ENCODE peak calls at places on chromosomes 1 and 21, in seven cellular contexts. A, X, W, F, K, H and L are unnamed samples.

GRCh38 chr1:58699011-58699762 is 675 bp downstream of the MYSM1 start:
- DNase-seq in F (peak; percentile 41), K (no peak), W (no peak), X (no peak), H (no peak), A (no peak), L (no peak)

GRCh38 chr21:36551731-36552457 is 72.0 kb upstream of the CLDN14 start:
- DNase-seq in X (no peak), K (no peak), F (no peak), W (no peak), H (no peak), A (no peak), L (no peak)

GRCh38 chr1:153585009-153585408 is 19.4 kb upstream of the S100A2 start:
- DNase-seq in H (no peak), A (no peak), F (no peak), K (no peak), X (no peak), W (no peak), L (no peak)

GRCh38 chr1:24027838-24028468 is 47.8 kb upstream of the SRSF10 start:
- DNase-seq in X (no peak), H (no peak), F (peak; percentile 57), K (no peak), W (peak; percentile 27), A (no peak), L (no peak)

GRCh38 chr1:192805832-192806323 is 3.0 kb upstream of the RGS2 start:
- DNase-seq in X (peak; percentile 34), A (no peak), H (no peak), K (no peak), F (peak; percentile 14), W (peak; percentile 39), L (peak; percentile 47)

GRCh38 chr1:93000291-93000690 is 39.0 kb upstream of the DIPK1A start:
- DNase-seq in X (no peak), W (peak; percentile 63), A (peak; percentile 86), K (no peak), F (peak; percentile 18), H (no peak), L (no peak)

GRCh38 chr1:115179397-115179835 is 90.1 kb upstream of the TSPAN2 start:
- DNase-seq in X (peak; percentile 63), K (no peak), A (no peak), W (no peak), F (no peak), H (peak; percentile 7), L (no peak)

GRCh38 chr1:17137441-17137840 is 18.2 kb upstream of the PADI2 start:
- DNase-seq in A (no peak), X (no peak), F (no peak), H (no peak), W (no peak), K (no peak), L (no peak)

GRCh38 chr1:202192770-202193613 is 607 bp upstream of the LGR6 start:
- DNase-seq in H (peak; percentile 68), K (peak; percentile 44), W (peak; percentile 82), X (peak; percentile 70), A (peak; percentile 81), F (peak; percentile 40), L (peak; percentile 31)

GRCh38 chr1:181314959-181315358 is 168.4 kb upstream of the CACNA1E start:
- DNase-seq in X (no peak), A (no peak), F (no peak), K (no peak), W (no peak), H (no peak), L (no peak)

GRCh38 chr1:92310185-92310597 is 11.3 kb downstream of the RPAP2 start:
- DNase-seq in W (peak; percentile 22), A (no peak), K (no peak), X (peak; percentile 16), F (peak; percentile 60), H (no peak), L (no peak)

GRCh38 chr1:213549982-213550381 is 437.8 kb upstream of the PROX1 start:
- DNase-seq in X (no peak), A (no peak), H (no peak), F (no peak), K (no peak), W (no peak), L (no peak)

GRCh38 chr21:15552914-15553491 is 176.8 kb upstream of the USP25 start:
- DNase-seq in A (no peak), H (no peak), W (peak; percentile 18), X (no peak), K (no peak), F (no peak), L (no peak)

GRCh38 chr1:235918481-235918880 is 51.8 kb upstream of the LYST start:
- DNase-seq in W (no peak), H (no peak), A (no peak), K (no peak), F (peak; percentile 52), X (no peak), L (no peak)

GRCh38 chr1:202367200-202367742 is 18.8 kb downstream of the PPP1R12B start:
- DNase-seq in W (no peak), K (no peak), X (no peak), A (no peak), F (peak; percentile 59), H (no peak), L (no peak)

GRCh38 chr1:221689138-221689537 is 52.8 kb downstream of the DUSP10 start:
- DNase-seq in W (no peak), F (no peak), A (no peak), K (no peak), H (no peak), X (no peak), L (no peak)

GRCh38 chr1:230299148-230300006 is 126.8 kb downstream of the PGBD5 start:
- DNase-seq in A (no peak), F (no peak), W (no peak), H (no peak), X (no peak), K (no peak), L (no peak)

GRCh38 chr1:27646676-27647075 is 11.7 kb upstream of the FGR start:
- DNase-seq in A (no peak), X (no peak), W (no peak), F (peak; percentile 54), K (no peak), H (no peak), L (no peak)

GRCh38 chr1:203058674-203058931 is 27.2 kb downstream of the MYOG start:
- DNase-seq in A (no peak), X (no peak), W (no peak), K (no peak), F (no peak), H (no peak), L (no peak)

GRCh38 chr1:22437573-22437972 is 14.1 kb upstream of the ZBTB40 start:
- DNase-seq in K (no peak), H (no peak), A (no peak), F (no peak), W (no peak), X (no peak), L (no peak)

GRCh38 chr1:159835366-159835765 is 8.7 kb downstream of the SLAMF8 start:
- DNase-seq in H (no peak), W (no peak), X (no peak), A (no peak), K (no peak), F (no peak), L (no peak)

GRCh38 chr1:246784621-246785535 is 60.7 kb downstream of the SCCPDH start:
- DNase-seq in W (no peak), F (peak; percentile 67), A (no peak), K (no peak), X (peak; percentile 23), H (peak; percentile 27), L (no peak)